ENCODE peak calls at places on chromosome 9, in four cellular contexts. S, F, V and B are unnamed samples. For H3K4me1, the result is how much of the 10 kb centered on the place peaks cover.

GRCh38 chr9:21810881-21811280 is 8.4 kb downstream of the MTAP start:
- DNase-seq in V (peak), S (no peak), F (no peak), B (no peak)

GRCh38 chr9:89234636-89235035 is 56.0 kb upstream of the SHC3 start:
- DNase-seq in V (no peak), F (peak), S (no peak), B (no peak)

GRCh38 chr9:78031271-78031825 is at the start of gene GNAQ:
- DNase-seq in F (no peak), V (peak), S (peak), B (no peak)

GRCh38 chr9:33140406-33141360 is 26.5 kb downstream of the B4GALT1 start:
- DNase-seq in S (no peak), F (no peak), V (no peak), B (no peak)

GRCh38 chr9:134802201-134802795 is 78.3 kb upstream of the FCN2 start:
- DNase-seq in V (no peak), S (no peak), F (no peak), B (no peak)

GRCh38 chr9:76637426-76637825 is 126.8 kb upstream of the PCA3 start:
- DNase-seq in S (no peak), F (no peak), V (no peak), B (no peak)

GRCh38 chr9:14373319-14373632 is 59.3 kb upstream of the NFIB start:
- DNase-seq in V (no peak), F (no peak), S (no peak), B (no peak)

GRCh38 chr9:32899181-32899580 is 102.2 kb downstream of the APTX start:
- DNase-seq in F (no peak), S (no peak), V (no peak), B (no peak)

GRCh38 chr9:15155826-15156225 is 151.2 kb downstream of the TTC39B start:
- DNase-seq in F (no peak), S (no peak), V (no peak), B (no peak)

GRCh38 chr9:122228191-122228905 is 409 bp downstream of the LHX6 start:
- DNase-seq in V (no peak), F (no peak), S (no peak), B (no peak)

GRCh38 chr9:91814214-91814613 is 135.8 kb downstream of the ROR2 start:
- DNase-seq in F (no peak), V (no peak), S (no peak), B (no peak)

GRCh38 chr9:134275379-134275778 is 50.9 kb upstream of the RXRA start:
- DNase-seq in F (no peak), V (no peak), S (no peak), B (no peak)

GRCh38 chr9:130118841-130119520 is 53.2 kb upstream of the NCS1 start:
- DNase-seq in F (no peak), V (no peak), S (no peak), B (no peak)

GRCh38 chr9:27308691-27309390 is 11.9 kb upstream of the EQTN start:
- DNase-seq in F (no peak), V (no peak), S (no peak), B (no peak)

GRCh38 chr9:81391457-81391825 is 297.9 kb downstream of the TLE1 start:
- DNase-seq in F (no peak), S (no peak), V (no peak), B (no peak)

GRCh38 chr9:91331849-91332248 is 29.9 kb downstream of the AUH start:
- DNase-seq in F (no peak), V (no peak), S (no peak), B (no peak)

GRCh38 chr9:91948423-91949292 is 1.4 kb downstream of the ROR2 start:
- DNase-seq in S (no peak), F (peak), V (peak), B (peak)

GRCh38 chr9:21968331-21969010 is 25.7 kb downstream of the CDKN2A start:
- DNase-seq in S (no peak), F (no peak), V (no peak), B (no peak)

GRCh38 chr9:69149321-69149807 is 24.7 kb upstream of the TJP2 start:
- DNase-seq in F (no peak), S (no peak), V (no peak), B (peak)

GRCh38 chr9:122551371-122551770 is 1.5 kb upstream of the OR1N2 start:
- DNase-seq in S (no peak), V (no peak), F (no peak), B (no peak)

GRCh38 chr9:87149794-87150193 is 202.5 kb upstream of the GAS1 start:
- DNase-seq in S (no peak), V (no peak), F (no peak), B (no peak)

GRCh38 chr9:69931340-69931739 is 110.7 kb downstream of the CFAP95 start:
- DNase-seq in S (no peak), V (no peak), F (no peak), B (no peak)

GRCh38 chr9:136867480-136867879 is 1.4 kb upstream of the EDF1 start:
- DNase-seq in S (no peak), V (no peak), F (no peak), B (no peak)

GRCh38 chr9:108664309-108665255 is 191.2 kb downstream of the ACTL7B start:
- DNase-seq in S (no peak), V (no peak), F (no peak), B (no peak)

GRCh38 chr9:114900937-114901802 is 29.2 kb downstream of the TNFSF8 start:
- DNase-seq in S (no peak), V (no peak), F (peak), B (no peak)

GRCh38 chr9:114898741-114899140 is 31.6 kb downstream of the TNFSF8 start:
- DNase-seq in F (peak), S (peak), V (peak), B (no peak)

GRCh38 chr9:114896344-114896743 is 34.0 kb downstream of the TNFSF8 start:
- DNase-seq in S (no peak), V (no peak), F (no peak), B (no peak)

GRCh38 chr9:114902773-114903589 is 27.4 kb downstream of the TNFSF8 start:
- DNase-seq in F (peak), S (peak), V (no peak), B (no peak)

DNA sequence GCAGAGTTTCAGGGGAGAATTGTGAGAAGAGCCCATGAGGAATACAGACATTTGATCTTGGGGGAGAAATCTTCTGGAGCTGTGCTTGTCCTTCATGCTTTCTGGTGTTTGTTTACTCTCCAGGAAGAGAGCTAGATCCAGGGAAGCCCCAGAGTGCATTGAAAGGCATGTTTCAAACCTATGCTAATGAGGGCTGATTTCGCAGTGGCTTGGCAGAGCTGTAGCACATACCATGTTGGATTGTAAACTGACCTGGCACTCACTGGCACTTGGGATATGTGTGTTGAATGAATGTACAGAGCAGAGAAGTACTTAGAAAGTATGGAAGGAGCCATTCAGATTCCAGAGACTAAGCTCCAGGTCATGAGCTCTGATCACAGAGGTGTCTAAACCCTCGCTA is 30.9 kb downstream of the TNFSF8 start:
- DNase-seq in S (no peak), V (no peak), F (no peak), B (no peak)
- H3K27ac ChIP-seq in S (no peak), V (no peak), F (peak), B (no peak)

DNA sequence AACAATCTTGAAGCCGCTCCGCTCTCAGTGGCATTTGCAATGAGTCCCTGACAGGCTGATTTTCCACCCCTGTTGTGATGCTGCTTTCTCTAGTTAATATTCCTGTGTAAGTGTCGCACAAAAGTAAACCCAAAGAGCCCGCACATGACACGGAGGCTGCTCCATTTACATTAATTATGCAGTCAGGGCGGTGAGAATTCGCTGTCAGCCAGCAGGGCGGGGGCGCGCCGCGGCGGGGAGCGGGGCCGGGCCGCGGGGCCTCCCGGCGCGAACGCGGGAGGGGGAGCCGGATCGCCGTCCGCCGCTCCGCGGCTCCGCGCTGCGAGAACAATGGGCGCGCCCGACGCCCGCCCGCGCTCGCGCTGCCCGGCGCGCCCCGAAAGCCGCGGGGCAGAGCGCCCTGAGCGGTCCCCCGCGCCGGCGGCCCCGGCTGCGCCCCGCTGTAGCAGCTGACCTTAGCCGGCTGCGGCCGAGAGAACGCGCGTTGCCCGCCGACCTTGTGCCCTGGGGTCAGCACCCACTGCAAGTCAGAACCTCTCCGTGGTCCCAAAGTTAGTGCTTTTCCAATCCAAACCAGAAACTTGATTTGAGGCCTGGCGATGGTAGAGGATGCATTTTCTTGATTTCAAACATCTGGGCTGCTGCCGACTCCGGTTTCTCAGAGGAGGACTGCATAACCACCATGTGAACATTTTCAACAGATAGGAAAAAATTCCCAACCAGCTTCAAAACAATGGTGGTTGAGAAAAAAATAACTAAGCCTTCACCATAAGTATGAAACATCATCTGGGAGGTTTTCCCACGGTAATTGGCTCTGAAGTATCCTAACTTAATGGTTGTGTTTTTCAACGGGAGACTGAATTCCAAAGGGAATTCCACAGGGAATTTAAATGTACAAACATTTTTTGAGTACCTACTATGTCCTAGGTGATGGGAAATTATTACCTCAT is 142.6 kb downstream of the PBX3 start:
- DNase-seq in V (peak), S (peak), F (no peak), B (no peak)
- H3K4me3 ChIP-seq in V (peak), S (peak), F (no peak), B (peak)

GRCh38 chr9:100489836-100490235 is 16.9 kb downstream of the TMEFF1 start:
- DNase-seq in F (no peak), S (no peak), V (no peak), B (no peak)
- H3K4me1 ChIP-seq in F (under half), S (under half), V (under half), B (under half)

DNA sequence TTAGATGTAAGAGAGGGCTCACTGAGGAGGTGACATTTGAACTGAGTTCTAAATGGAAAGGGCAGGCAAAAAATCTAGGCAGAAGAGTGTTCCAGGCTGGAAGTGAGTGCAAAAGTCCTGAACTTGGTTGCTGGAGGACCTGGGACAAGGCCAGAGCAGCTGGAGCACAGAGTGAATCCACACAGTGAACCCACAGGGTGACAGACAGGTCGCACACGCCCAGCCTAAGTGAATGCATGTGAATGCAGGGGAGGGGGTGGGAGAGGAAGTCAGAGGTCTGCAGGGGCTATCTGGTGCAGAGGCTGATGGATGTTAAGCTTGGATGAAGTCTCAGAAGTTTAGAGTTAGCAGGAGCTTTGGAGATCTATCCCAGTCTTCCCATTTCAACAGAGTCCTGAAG is 556 bp upstream of the TTF1 start:
- DNase-seq in F (no peak), V (no peak), S (no peak), B (no peak)
- H3K27ac ChIP-seq in F (no peak), V (peak), S (peak), B (no peak)

GRCh38 chr9:37325778-37326177 is 96.7 kb upstream of the GRHPR start:
- DNase-seq in V (no peak), S (no peak), F (no peak), B (no peak)
- H3K4me3 ChIP-seq in V (no peak), S (no peak), F (no peak), B (no peak)